ENCODE peak calls at places on chromosomes 4 and X, in four cellular contexts. Y is cardiac fibroblast, H is HFFc6, W is OCI-M1. V is an unnamed sample.

GRCh38 chr4:150302553-150302952 is 224.3 kb downstream of the DCLK2 start:
- DNase-seq in W (peak), Y (peak), H (peak), V (peak)

GRCh38 chrX:789096-789495 is 158.5 kb downstream of the SHOX start:
- DNase-seq in H (no peak), W (no peak), Y (no peak), V (no peak)

GRCh38 chr4:85658766-85659439 is 184.0 kb downstream of the ARHGAP24 start:
- DNase-seq in H (no peak), Y (peak), W (peak), V (no peak)

GRCh38 chr4:141576585-141577110 is 59.7 kb upstream of the IL15 start:
- DNase-seq in W (no peak), Y (no peak), H (no peak), V (no peak)

GRCh38 chrX:9627827-9628406 is 137.7 kb downstream of the GPR143 start:
- DNase-seq in H (peak), Y (no peak), W (no peak), V (no peak)

GRCh38 chr4:138113819-138114415 is 128.2 kb downstream of the SLC7A11 start:
- DNase-seq in Y (peak), W (no peak), H (peak), V (no peak)

GRCh38 chrX:12965390-12965940 is 9.4 kb upstream of the TMSB4X start:
- DNase-seq in H (no peak), W (no peak), Y (no peak), V (no peak)

GRCh38 chr4:136796953-136797352 is 735.3 kb downstream of the PCDH18 start:
- DNase-seq in W (no peak), Y (no peak), H (no peak), V (no peak)

GRCh38 chr4:83331959-83332358 is 2.7 kb downstream of the HPSE start:
- DNase-seq in H (no peak), W (peak), Y (no peak), V (peak)

GRCh38 chr4:150314031-150314430 is 235.8 kb downstream of the DCLK2 start:
- DNase-seq in W (no peak), H (no peak), Y (no peak), V (no peak)

GRCh38 chrX:150730719-150731118 is 37.5 kb downstream of the MTMR1 start:
- DNase-seq in H (peak), Y (no peak), W (no peak), V (no peak)

GRCh38 chr4:76634239-76634638 is 199.2 kb downstream of the SHROOM3 start:
- DNase-seq in Y (peak), H (peak), W (no peak), V (no peak)

GRCh38 chrX:83501540-83501939 is 6.5 kb upstream of the POU3F4 start:
- DNase-seq in H (no peak), W (no peak), Y (no peak), V (no peak)

GRCh38 chr4:29390921-29391320 is 1329.2 kb upstream of the PCDH7 start:
- DNase-seq in W (no peak), H (peak), Y (no peak), V (no peak)

GRCh38 chr4:138749303-138749702 is 266.3 kb upstream of the NOCT start:
- DNase-seq in W (no peak), H (peak), Y (peak), V (no peak)

GRCh38 chrX:110156167-110156754 is 153.3 kb downstream of the TMEM164 start:
- DNase-seq in W (peak), H (no peak), Y (no peak), V (no peak)

GRCh38 chr4:17447675-17448298 is 64.1 kb downstream of the QDPR start:
- DNase-seq in W (peak), Y (peak), H (peak), V (peak)

GRCh38 chr4:4651811-4652609 is 110.2 kb upstream of the STX18 start:
- DNase-seq in W (no peak), H (no peak), Y (no peak), V (no peak)

GRCh38 chr4:15665738-15666365 is 10.7 kb upstream of the FBXL5 start:
- DNase-seq in H (no peak), W (no peak), Y (peak), V (peak)

GRCh38 chr4:101938836-101939235 is 148.3 kb downstream of the BANK1 start:
- DNase-seq in H (no peak), Y (no peak), W (no peak), V (no peak)

GRCh38 chr4:145808021-145808650 is 128.2 kb downstream of the C4orf51 start:
- DNase-seq in H (peak), Y (peak), W (peak), V (no peak)

GRCh38 chr4:74318270-74318669 is 10.0 kb downstream of the EPGN start:
- DNase-seq in H (no peak), W (no peak), Y (no peak), V (no peak)